ENCODE peak calls at places on chromosomes 16 and 17, in seven cellular contexts. U, I, Y, W, T, S and D are unnamed samples.

GRCh38 chr17:279356-279755 is 73.3 kb downstream of the RPH3AL start:
- DNase-seq in U (no peak), Y (no peak), W (peak), T (no peak), S (no peak), I (no peak), D (no peak)

GRCh38 chr17:20189322-20189721 is 180.2 kb downstream of the SPECC1 start:
- DNase-seq in S (peak), I (peak), T (peak), W (no peak), U (no peak), Y (no peak), D (no peak)

GRCh38 chr17:4884489-4884888 is 14.8 kb upstream of the C17orf107 start:
- DNase-seq in S (no peak), U (no peak), I (no peak), T (no peak), W (no peak), Y (no peak), D (no peak)

GRCh38 chr16:14013145-14013570 is 58.0 kb upstream of the MRTFB start:
- DNase-seq in W (no peak), U (no peak), S (no peak), T (no peak), I (no peak), Y (no peak), D (no peak)

GRCh38 chr16:48335961-48336360 is 49.3 kb downstream of the SIAH1 start:
- DNase-seq in S (peak), T (no peak), I (no peak), Y (peak), U (no peak), W (no peak), D (no peak)

GRCh38 chr16:81720973-81721907 is 57.9 kb upstream of the PLCG2 start:
- DNase-seq in S (peak), Y (peak), T (no peak), I (no peak), U (no peak), W (no peak), D (no peak)

GRCh38 chr16:46650224-46650623 is 29.0 kb upstream of the SHCBP1 start:
- DNase-seq in S (peak), Y (peak), I (no peak), T (no peak), W (no peak), U (no peak), D (no peak)

GRCh38 chr16:51971184-51971583 is 575.8 kb downstream of the TOX3 start:
- DNase-seq in I (peak), U (peak), W (no peak), S (peak), Y (peak), T (peak), D (peak)

GRCh38 chr17:40065771-40066510 is 3.2 kb downstream of the THRA start:
- DNase-seq in W (no peak), I (no peak), S (no peak), T (no peak), U (no peak), Y (no peak), D (no peak)

GRCh38 chr16:50836121-50836541 is 94.2 kb downstream of the CYLD start:
- DNase-seq in Y (no peak), T (no peak), I (no peak), S (peak), W (no peak), U (no peak), D (no peak)

GRCh38 chr17:82228842-82229685 is at the start of gene SLC16A3:
- DNase-seq in Y (peak), U (no peak), T (peak), W (no peak), I (peak), S (peak), D (peak)

GRCh38 chr17:1880851-1881630 is 51.2 kb downstream of the RPA1 start:
- DNase-seq in Y (no peak), T (no peak), U (no peak), I (peak), W (no peak), S (no peak), D (no peak)

GRCh38 chr17:59257101-59257500 is 36.8 kb downstream of the GDPD1 start:
- DNase-seq in S (no peak), U (no peak), W (no peak), T (no peak), I (no peak), Y (no peak), D (no peak)

GRCh38 chr17:26792486-26792885 is 501.4 kb upstream of the WSB1 start:
- DNase-seq in W (no peak), I (no peak), Y (peak), T (no peak), U (no peak), S (peak), D (no peak)

GRCh38 chr17:45147102-45147580 is 1.1 kb upstream of the HEXIM1 start:
- DNase-seq in W (no peak), Y (peak), S (no peak), U (no peak), T (no peak), I (peak), D (no peak)

GRCh38 chr16:57563761-57564160 is 21.3 kb downstream of the ADGRG5 start:
- DNase-seq in U (no peak), Y (no peak), T (no peak), W (no peak), S (no peak), I (no peak), D (no peak)

DNA sequence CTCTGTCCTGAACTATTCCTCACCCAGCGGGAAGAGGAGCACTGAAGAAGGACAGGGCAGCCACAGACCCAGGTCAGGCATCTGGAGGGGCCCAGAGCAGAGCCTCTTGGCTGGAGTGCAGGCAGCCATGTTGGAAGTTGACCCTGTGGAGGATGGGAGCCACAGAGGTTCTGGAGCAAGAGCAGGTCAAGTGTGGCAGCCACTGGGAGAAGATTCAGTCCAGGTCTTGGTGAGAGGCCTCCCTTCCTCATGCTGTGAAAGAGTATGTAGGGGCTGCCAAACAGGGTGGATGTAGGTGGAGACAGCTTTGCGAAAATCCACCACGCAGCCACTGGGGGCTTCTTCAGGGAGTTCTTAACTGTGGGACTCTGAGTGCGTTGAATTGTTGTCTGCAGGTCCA is 590 bp upstream of the CD79B start:
- DNase-seq in U (no peak), Y (no peak), S (no peak), T (no peak), W (no peak), I (no peak), D (no peak)
- TF ChIP-seq CTCF in U (no peak), Y (no peak), S (no peak), T (no peak), W (no peak), I (no peak), D (no peak)

GRCh38 chr16:68469728-68470460 is 21.6 kb upstream of the SMPD3 start:
- DNase-seq in S (no peak), U (no peak), I (no peak), Y (peak), T (no peak), W (no peak), D (no peak)

GRCh38 chr16:68473358-68474064 is 25.2 kb upstream of the SMPD3 start:
- DNase-seq in Y (no peak), W (no peak), T (no peak), S (no peak), U (no peak), I (no peak), D (no peak)

GRCh38 chr16:68470461-68471150 is 22.3 kb upstream of the SMPD3 start:
- DNase-seq in W (no peak), I (no peak), S (no peak), T (no peak), U (no peak), Y (no peak), D (no peak)

GRCh38 chr16:68475071-68475470 is 26.8 kb upstream of the SMPD3 start:
- DNase-seq in T (peak), Y (no peak), W (no peak), S (no peak), I (no peak), U (no peak), D (no peak)

DNA sequence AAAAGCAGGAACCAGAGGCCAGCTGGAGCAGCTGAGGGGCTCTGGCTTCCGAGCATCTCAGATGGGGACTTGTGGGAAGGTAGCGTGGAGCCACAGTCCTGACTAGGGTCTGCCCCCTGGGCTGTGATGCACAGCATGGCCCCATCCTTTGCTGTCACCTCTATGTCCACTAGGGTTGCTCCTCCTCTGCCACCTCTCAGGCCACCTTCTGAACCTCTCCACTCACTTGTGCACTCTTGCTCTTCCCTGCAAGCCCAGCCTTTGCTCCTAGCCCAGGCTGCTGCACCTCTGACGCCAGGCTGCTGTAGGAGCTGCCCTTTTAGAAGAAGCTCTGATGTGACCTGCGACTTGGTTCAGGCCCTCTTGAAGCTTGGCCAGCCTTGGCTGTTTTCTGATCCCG is 24.3 kb upstream of the SMPD3 start:
- DNase-seq in S (no peak), T (no peak), I (no peak), W (no peak), Y (no peak), U (no peak), D (no peak)
- TF ChIP-seq CTCF in S (no peak), T (no peak), I (no peak), W (no peak), Y (no peak), U (no peak), D (no peak)

GRCh38 chr16:4293822-4294457 is 21.1 kb upstream of the TFAP4 start:
- DNase-seq in S (peak), W (peak), T (no peak), Y (peak), U (peak), I (peak), D (peak)

GRCh38 chr16:4301968-4302367 is 13.9 kb upstream of the GLIS2 start:
- DNase-seq in W (no peak), U (no peak), T (no peak), Y (no peak), S (no peak), I (no peak), D (no peak)

GRCh38 chr16:4297480-4297879 is 18.4 kb upstream of the GLIS2 start:
- DNase-seq in I (no peak), U (no peak), T (no peak), S (no peak), Y (no peak), W (no peak), D (no peak)

GRCh38 chr16:4301177-4301576 is 14.7 kb upstream of the GLIS2 start:
- DNase-seq in W (no peak), T (no peak), S (no peak), U (no peak), Y (no peak), I (no peak), D (no peak)

GRCh38 chr16:4298761-4299522 is 16.9 kb upstream of the GLIS2 start:
- DNase-seq in W (peak), Y (peak), I (peak), T (peak), S (peak), U (peak), D (peak)
- TF ChIP-seq CTCF in W (no peak), Y (no peak), I (no peak), T (no peak), S (no peak), U (no peak), D (no peak)

GRCh38 chr16:73036074-73036826 is 11.7 kb downstream of the ZFHX3 start:
- DNase-seq in U (no peak), W (no peak), I (peak), Y (no peak), T (no peak), S (no peak), D (no peak)
- TF ChIP-seq CTCF in U (no peak), W (no peak), I (peak), Y (no peak), T (no peak), S (no peak), D (no peak)

GRCh38 chr16:53282975-53283946 is 151.0 kb upstream of the RBL2 start:
- DNase-seq in U (no peak), W (no peak), Y (peak), I (peak), T (peak), S (peak), D (no peak)
- TF ChIP-seq CTCF in U (peak), W (peak), Y (peak), I (peak), T (peak), S (peak), D (peak)

GRCh38 chr17:37770631-37771518 is 26.0 kb upstream of the HNF1B start:
- DNase-seq in I (peak), T (peak), Y (peak), W (no peak), U (peak), S (peak), D (peak)
- TF ChIP-seq CTCF in I (peak), T (peak), Y (peak), W (no peak), U (peak), S (peak), D (peak)

DNA sequence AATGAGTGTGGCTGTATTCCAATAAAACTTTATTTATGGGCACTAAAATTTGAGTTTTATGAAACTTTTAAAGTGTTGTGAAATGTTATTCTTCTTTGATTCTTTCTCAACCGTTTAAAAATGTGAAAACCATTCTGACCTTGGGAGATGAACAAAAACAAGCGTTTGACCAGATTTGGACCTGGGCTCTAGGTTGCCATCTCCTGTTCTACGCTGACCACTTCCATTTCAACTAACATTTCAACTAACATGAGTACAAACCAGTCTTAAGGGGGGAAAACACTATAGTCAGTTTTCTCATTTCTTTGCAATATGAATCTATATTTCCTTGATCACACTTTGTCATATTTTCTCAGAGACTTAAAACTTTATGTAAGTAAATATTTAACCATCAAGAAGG is 118.4 kb upstream of the IRX5 start:
- DNase-seq in S (peak), Y (peak), T (no peak), U (no peak), I (no peak), W (no peak), D (no peak)
- TF ChIP-seq CTCF in S (peak), Y (peak), T (no peak), U (no peak), I (peak), W (no peak), D (no peak)

GRCh38 chr17:80145076-80146075 is 1.6 kb downstream of the EIF4A3 start:
- DNase-seq in T (no peak), I (no peak), Y (no peak), S (no peak), U (no peak), W (no peak), D (no peak)

GRCh38 chr17:80151333-80151732 is 4.4 kb upstream of the EIF4A3 start:
- DNase-seq in T (no peak), I (no peak), S (peak), W (no peak), U (no peak), Y (peak), D (no peak)

GRCh38 chr17:80142929-80143328 is 4.0 kb downstream of the EIF4A3 start:
- DNase-seq in Y (no peak), T (no peak), S (no peak), I (no peak), W (no peak), U (no peak), D (no peak)

GRCh38 chr17:80146121-80147034 is 550 bp downstream of the EIF4A3 start:
- DNase-seq in Y (peak), U (no peak), I (peak), W (peak), T (no peak), S (no peak), D (no peak)

GRCh38 chr17:80147035-80147939 is at the start of gene EIF4A3:
- DNase-seq in S (peak), U (peak), I (peak), Y (peak), T (peak), W (peak), D (peak)
- TF ChIP-seq CTCF in S (no peak), U (no peak), I (no peak), Y (no peak), T (peak), W (no peak), D (no peak)